ENCODE peak calls at places on chromosome 13, in five cellular contexts. K, X, V, J and T are unnamed samples.

GRCh38 chr13:73934215-73934623 is 200.0 kb downstream of the KLF12 start:
- DNase-seq in V (no peak), J (peak; percentile 56), X (no peak), K (no peak), T (no peak)

GRCh38 chr13:42478531-42479156 is 95.3 kb upstream of the TNFSF11 start:
- DNase-seq in V (no peak), J (peak; percentile 18), K (no peak), X (peak; percentile 9), T (peak; percentile 25)

GRCh38 chr13:59112375-59112774 is 1051.4 kb downstream of the DIAPH3 start:
- DNase-seq in K (no peak), J (peak; percentile 79), X (peak; percentile 3), V (no peak), T (peak; percentile 20)

GRCh38 chr13:46168341-46168740 is 13.6 kb downstream of the LCP1 start:
- DNase-seq in J (no peak), X (peak; percentile 88), K (peak; percentile 55), V (peak; percentile 66), T (no peak)

GRCh38 chr13:44471686-44472085 is 98.1 kb downstream of the SERP2 start:
- DNase-seq in J (no peak), X (peak; percentile 89), V (no peak), K (no peak), T (no peak)

GRCh38 chr13:109331898-109332297 is 454.5 kb downstream of the IRS2 start:
- DNase-seq in V (no peak), K (no peak), J (peak; percentile 33), X (peak; percentile 61), T (peak; percentile 4)

GRCh38 chr13:49855930-49856329 is 63.4 kb upstream of the KPNA3 start:
- DNase-seq in X (no peak), K (no peak), V (no peak), J (no peak), T (no peak)

GRCh38 chr13:109569938-109570711 is 216.3 kb downstream of the IRS2 start:
- DNase-seq in V (no peak), J (no peak), K (peak; percentile 23), X (no peak), T (no peak)

GRCh38 chr13:92896842-92897241 is 329.8 kb upstream of the GPC6 start:
- DNase-seq in K (no peak), V (no peak), J (peak; percentile 55), X (peak; percentile 1), T (peak; percentile 55)

GRCh38 chr13:111013196-111013595 is 98.3 kb upstream of the ANKRD10 start:
- DNase-seq in K (no peak), J (no peak), V (no peak), X (no peak), T (no peak)